ENCODE peak calls at places on chromosome 14, in seven cellular contexts. Z is Peyer's patch, E is GM12878, K is mammary epithelial cell, P is heart right ventricle, O is neuronal stem cell, N is spleen. G is an unnamed sample.

GRCh38 chr14:67599698-67600561 is at the start of gene PIGH:
- DNase-seq in K (peak), P (peak), O (peak), N (peak), E (peak), Z (peak), G (peak)

GRCh38 chr14:53306926-53307325 is 153.8 kb upstream of the DDHD1 start:
- DNase-seq in P (no peak), O (peak), N (no peak), Z (no peak), K (peak), E (no peak), G (no peak)

GRCh38 chr14:23573384-23573783 is 5.2 kb downstream of the JPH4 start:
- DNase-seq in E (no peak), P (no peak), N (peak), O (no peak), K (no peak), Z (no peak), G (no peak)

GRCh38 chr14:68967459-68967940 is 11.6 kb downstream of the ACTN1 start:
- DNase-seq in K (no peak), N (peak), O (no peak), Z (no peak), E (no peak), P (no peak), G (no peak)

GRCh38 chr14:68226523-68226922 is 406.9 kb downstream of the RAD51B start:
- DNase-seq in N (no peak), E (no peak), P (no peak), K (no peak), Z (no peak), O (no peak), G (no peak)

GRCh38 chr14:52312872-52313492 is 1.1 kb upstream of the PTGER2 start:
- DNase-seq in O (no peak), K (no peak), E (no peak), N (no peak), P (no peak), Z (no peak), G (no peak)

GRCh38 chr14:100345711-100346110 is 22.6 kb downstream of the SLC25A47 start:
- DNase-seq in P (no peak), N (no peak), K (no peak), E (no peak), O (no peak), Z (no peak), G (no peak)

GRCh38 chr14:64440494-64440893 is 24.8 kb upstream of the AKAP5 start:
- DNase-seq in P (no peak), K (no peak), N (no peak), Z (no peak), E (no peak), O (no peak), G (no peak)

GRCh38 chr14:30129795-30130194 is 202.1 kb upstream of the PRKD1 start:
- DNase-seq in K (no peak), N (no peak), O (no peak), E (no peak), P (no peak), Z (no peak), G (no peak)

GRCh38 chr14:101899263-101899662 is 65.1 kb upstream of the DYNC1H1 start:
- DNase-seq in E (no peak), K (no peak), N (no peak), Z (no peak), P (no peak), O (no peak), G (no peak)

GRCh38 chr14:62081956-62082355 is 319.7 kb downstream of the SNAPC1 start:
- DNase-seq in K (no peak), N (no peak), Z (no peak), E (no peak), P (no peak), O (no peak), G (no peak)

GRCh38 chr14:57051633-57052032 is 217.1 kb downstream of the EXOC5 start:
- DNase-seq in K (no peak), Z (no peak), O (no peak), E (no peak), P (no peak), N (no peak), G (no peak)

GRCh38 chr14:26925876-26926584 is 328.2 kb upstream of the NOVA1 start:
- DNase-seq in P (no peak), K (no peak), E (no peak), Z (no peak), N (no peak), O (no peak), G (no peak)

GRCh38 chr14:65301862-65302539 is 110.5 kb upstream of the FUT8 start:
- DNase-seq in P (no peak), N (no peak), K (no peak), Z (peak), O (no peak), E (peak), G (no peak)

GRCh38 chr14:92665699-92666110 is 82.7 kb downstream of the LGMN start:
- DNase-seq in N (no peak), K (no peak), Z (peak), O (no peak), P (no peak), E (no peak), G (no peak)
- H3K27ac ChIP-seq in N (peak), K (no peak), Z (peak), O (no peak), P (no peak), E (peak), G (peak)

DNA sequence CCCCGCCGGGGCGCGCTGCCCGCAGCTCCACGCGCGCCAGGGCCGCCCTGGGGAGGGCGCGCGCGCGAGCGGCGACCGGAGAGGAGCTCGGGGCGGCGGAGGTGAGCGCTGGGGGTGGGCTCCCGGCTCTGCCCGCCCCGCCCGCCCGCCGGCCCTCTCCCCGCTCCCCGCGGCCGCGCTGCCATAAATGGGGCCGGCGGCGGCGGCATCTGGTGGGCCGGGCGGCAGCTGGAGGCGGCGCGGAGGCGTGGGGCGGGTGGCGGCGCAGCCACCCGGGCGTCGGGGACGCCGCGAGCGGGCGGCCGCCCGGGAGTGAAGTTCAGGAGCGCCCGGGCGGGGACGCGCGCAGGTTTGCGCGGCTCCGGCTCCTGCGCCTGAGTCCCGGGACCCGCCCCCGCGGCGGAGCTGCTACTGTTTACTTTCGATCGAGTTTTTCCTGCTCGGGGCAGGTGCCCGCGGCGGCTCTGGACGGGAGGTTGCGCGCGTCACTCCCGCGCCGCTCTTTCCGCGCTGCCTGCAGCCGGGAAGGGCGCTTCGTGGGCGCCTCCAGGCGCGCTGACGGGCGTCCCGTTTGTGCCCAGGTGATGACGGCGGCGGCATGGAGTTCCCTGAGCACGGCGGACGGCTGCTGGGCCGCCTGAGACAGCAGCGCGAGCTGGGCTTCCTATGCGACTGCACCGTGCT is at the start of gene ZBTB42:
- DNase-seq in N (peak), Z (peak), E (no peak), O (no peak), K (peak), P (peak), G (peak)
- H3K27ac ChIP-seq in N (peak), Z (peak), E (no peak), O (no peak), K (no peak), P (peak), G (peak)

GRCh38 chr14:95500772-95501401 is 15.6 kb downstream of the SYNE3 start:
- DNase-seq in Z (no peak), O (no peak), N (peak), K (no peak), P (no peak), E (no peak), G (peak)
- H3K27ac ChIP-seq in Z (no peak), O (no peak), N (no peak), K (no peak), P (no peak), E (peak), G (peak)

DNA sequence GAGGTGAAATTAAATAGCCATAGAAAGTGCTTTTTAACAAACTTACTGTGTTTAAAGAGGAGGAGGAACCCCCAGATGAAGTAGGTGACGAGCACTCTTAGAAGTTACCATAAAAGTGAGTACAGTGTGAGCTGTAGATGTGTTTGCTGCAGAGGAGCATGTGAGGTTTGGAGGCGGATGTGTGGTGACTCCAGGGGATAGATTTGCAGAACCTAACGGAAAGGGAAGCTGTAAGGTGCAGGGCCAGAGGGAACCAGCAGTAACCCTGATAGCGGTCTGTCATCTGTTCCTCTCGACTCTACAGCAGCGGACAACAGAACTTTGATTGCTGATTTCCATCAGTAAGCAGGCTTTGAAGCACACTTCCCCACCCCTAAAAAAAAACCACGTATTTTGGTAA is 5.2 kb downstream of the CALM1 start:
- DNase-seq in N (no peak), K (no peak), E (no peak), Z (no peak), O (no peak), P (no peak), G (no peak)
- H3K27ac ChIP-seq in N (peak), K (no peak), E (no peak), Z (no peak), O (no peak), P (no peak), G (peak)

DNA sequence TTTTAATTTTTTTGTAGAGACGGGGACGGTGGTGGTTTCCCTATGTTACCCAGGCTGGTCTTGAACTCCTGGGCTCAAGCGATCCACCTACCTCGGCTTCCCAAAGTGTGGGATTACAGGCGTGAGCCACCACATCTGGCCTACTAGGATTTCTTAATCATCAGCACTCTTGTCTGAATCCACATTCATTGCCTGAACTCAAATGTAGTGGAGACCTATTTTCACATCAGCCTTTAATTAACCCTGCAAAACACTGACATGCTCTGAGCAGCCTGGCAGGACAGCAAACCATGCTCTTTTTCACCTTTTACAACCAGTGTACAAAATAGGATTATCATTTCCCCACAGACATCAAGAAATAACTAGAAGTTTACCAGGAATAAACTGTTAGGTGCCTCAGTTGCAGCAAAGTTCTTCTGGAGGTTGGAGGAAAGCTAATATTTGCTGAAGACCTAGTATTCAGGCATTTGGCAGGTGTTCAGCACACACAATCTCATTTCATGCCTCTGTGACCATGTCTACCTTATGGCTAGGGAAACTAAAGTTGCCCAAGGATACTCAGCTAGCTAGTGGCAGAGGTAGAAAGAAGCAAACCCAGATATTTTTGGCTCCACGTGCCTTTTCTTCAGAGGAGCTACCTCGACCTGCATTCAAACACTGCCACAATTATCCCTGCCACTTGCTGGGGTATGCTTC is 37.7 kb downstream of the CFL2 start:
- DNase-seq in Z (no peak), P (no peak), N (no peak), O (no peak), E (no peak), K (no peak), G (no peak)
- H3K27ac ChIP-seq in Z (no peak), P (no peak), N (no peak), O (no peak), E (no peak), K (no peak), G (no peak)

DNA sequence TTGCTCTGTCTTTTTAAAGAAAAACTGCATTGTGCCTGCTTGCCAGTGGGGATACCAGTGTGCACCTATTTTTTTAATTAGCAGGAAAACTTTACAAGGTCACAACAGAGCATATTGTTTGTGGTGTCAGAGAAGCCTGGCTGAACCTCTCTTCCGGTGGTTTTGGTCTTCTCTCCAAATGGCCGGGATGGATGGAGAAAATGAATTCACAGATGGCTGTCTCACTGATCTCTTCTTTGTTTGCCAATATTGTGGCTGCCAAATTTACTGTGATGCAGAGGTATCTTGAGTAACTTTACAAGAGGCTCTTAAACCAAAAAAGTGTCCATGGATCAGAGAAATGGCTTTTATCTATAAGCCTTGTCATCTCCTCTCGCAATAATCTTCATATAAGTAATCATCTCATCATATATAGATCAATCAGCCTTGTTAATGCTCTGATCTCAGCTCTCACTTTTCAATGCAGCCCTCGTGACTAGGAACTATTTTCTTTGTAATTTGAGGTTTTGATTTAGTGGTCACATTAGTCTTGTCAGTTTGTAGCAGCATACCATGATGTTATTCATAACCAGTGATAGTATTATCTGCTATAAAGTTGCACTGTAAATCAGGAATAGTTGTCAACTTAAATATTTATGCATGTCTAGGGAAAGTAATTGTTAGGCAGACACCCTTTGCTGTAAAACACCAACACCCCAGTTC is 308.1 kb downstream of the EGLN3 start:
- DNase-seq in P (no peak), Z (no peak), O (peak), N (no peak), K (no peak), E (no peak), G (no peak)
- H3K27ac ChIP-seq in P (no peak), Z (no peak), O (peak), N (no peak), K (no peak), E (no peak), G (no peak)

GRCh38 chr14:54435500-54435981 is 5.6 kb downstream of the CNIH1 start:
- DNase-seq in N (no peak), Z (no peak), O (no peak), E (no peak), P (no peak), K (peak), G (no peak)
- H3K27ac ChIP-seq in N (no peak), Z (no peak), O (no peak), E (peak), P (no peak), K (peak), G (peak)

G was measured in left ventricle myocardium inferior.